ENCODE peak calls at places on chromosome 4, in five cellular contexts. N, C, X, K and G are unnamed samples. For H3K4me1, the result is how much of the 10 kb centered on the place peaks cover.

GRCh38 chr4:145216532-145216931 is 36.1 kb upstream of the OTUD4 start:
- DNase-seq in N (no peak), C (peak), X (no peak), K (no peak), G (no peak)

GRCh38 chr4:7073526-7074390 is 5.9 kb upstream of the GRPEL1 start:
- DNase-seq in N (no peak), C (peak), X (peak), K (no peak), G (no peak)

GRCh38 chr4:165384608-165385007 is 5.8 kb downstream of the CPE start:
- DNase-seq in N (no peak), C (peak), X (no peak), K (no peak), G (no peak)

GRCh38 chr4:118270492-118270891 is 82.3 kb downstream of the PRSS12 start:
- DNase-seq in N (no peak), C (peak), X (no peak), K (no peak), G (no peak)

GRCh38 chr4:16155503-16156169 is 70.6 kb downstream of the TAPT1 start:
- DNase-seq in N (no peak), C (peak), X (no peak), K (no peak), G (no peak)

GRCh38 chr4:165207431-165208321 is at the start of gene KLHL2:
- DNase-seq in N (peak), C (peak), X (no peak), K (peak), G (peak)

GRCh38 chr4:81675785-81676427 is 204.2 kb upstream of the RASGEF1B start:
- DNase-seq in N (no peak), C (no peak), X (no peak), K (no peak), G (no peak)

GRCh38 chr4:43242611-43243010 is 350.1 kb downstream of the GRXCR1 start:
- DNase-seq in N (no peak), C (no peak), X (no peak), K (no peak), G (no peak)

GRCh38 chr4:113468165-113469022 is 293.1 kb downstream of the CAMK2D start:
- DNase-seq in N (peak), C (peak), X (peak), K (peak), G (peak)

DNA sequence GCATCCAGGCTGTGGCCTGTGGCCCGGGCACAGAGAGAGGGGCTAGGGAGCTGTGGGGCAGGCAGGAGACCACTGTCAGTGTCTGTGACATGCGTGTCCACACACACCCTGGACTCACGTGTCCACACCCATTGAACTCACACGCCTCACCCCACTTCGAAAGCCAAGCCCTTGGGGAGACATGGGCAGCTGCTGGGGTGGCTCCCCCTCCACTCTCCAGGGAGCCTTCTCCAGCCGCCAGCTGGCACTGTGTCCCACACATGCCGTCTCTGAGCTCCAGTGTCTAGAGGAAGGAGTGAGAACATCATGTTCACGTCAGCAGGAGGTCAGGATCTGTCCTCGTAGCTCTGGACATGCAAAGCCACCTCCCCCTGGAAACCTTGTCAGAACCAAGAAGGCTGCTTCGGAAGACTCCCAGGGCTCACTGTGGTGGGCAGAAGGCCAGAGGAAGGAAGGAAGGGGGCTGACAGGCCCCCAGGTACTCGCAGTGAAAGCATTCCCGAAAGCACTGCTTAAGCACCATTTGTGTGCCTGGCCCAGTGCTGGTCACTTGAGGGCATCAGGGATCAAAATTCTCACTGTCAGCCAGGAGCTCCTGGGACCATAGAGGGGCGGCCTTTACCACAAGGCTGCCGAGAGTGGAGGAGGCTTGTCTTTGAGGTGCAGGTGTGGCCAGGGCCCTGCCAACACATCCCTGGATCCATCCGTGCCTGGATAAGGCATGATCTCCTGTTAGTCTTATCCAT is 61.4 kb downstream of the HTRA3 start:
- DNase-seq in N (peak), C (no peak), X (no peak), K (peak), G (no peak)
- TF ChIP-seq POLR2AphosphoS5 in N (peak), C (no peak), X (no peak), K (peak), G (peak)

GRCh38 chr4:41217373-41217772 is 3.0 kb upstream of the APBB2 start:
- DNase-seq in N (no peak), C (no peak), X (no peak), K (no peak), G (no peak)
- H3K4me1 ChIP-seq in N (under half), C (under half), X (under half), K (under half), G (under half)

GRCh38 chr4:11548529-11549176 is 120.0 kb upstream of the HS3ST1 start:
- DNase-seq in N (no peak), C (no peak), X (no peak), K (no peak), G (no peak)

GRCh38 chr4:11545651-11546050 is 117.0 kb upstream of the HS3ST1 start:
- DNase-seq in N (no peak), C (no peak), X (no peak), K (no peak), G (no peak)

GRCh38 chr4:11546391-11547160 is 117.9 kb upstream of the HS3ST1 start:
- DNase-seq in N (no peak), C (no peak), X (no peak), K (no peak), G (no peak)

GRCh38 chr4:11542952-11543351 is 114.3 kb upstream of the HS3ST1 start:
- DNase-seq in N (no peak), C (no peak), X (no peak), K (no peak), G (no peak)

DNA sequence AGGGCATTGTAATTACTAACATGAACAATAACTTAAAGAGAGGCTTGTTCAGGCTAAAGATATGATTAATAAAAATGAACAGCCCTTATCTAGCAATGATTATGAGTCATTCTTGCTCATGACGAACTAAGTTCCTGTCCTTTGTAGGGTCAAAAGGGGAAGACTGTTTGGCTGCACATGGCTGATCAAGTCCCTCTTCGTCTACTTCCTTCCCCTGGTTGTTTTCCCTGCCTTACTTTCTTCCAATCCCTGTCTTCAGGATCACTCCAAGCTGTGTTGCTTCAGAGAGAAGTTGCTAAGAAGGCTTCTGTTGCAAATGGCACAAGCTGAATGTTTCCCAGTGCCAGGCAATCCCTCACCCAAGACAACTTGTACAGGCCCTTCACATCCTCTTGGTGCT is 115.0 kb upstream of the HS3ST1 start:
- DNase-seq in N (no peak), C (no peak), X (no peak), K (no peak), G (no peak)
- TF ChIP-seq POLR2AphosphoS5 in N (no peak), C (no peak), X (no peak), K (peak), G (no peak)

GRCh38 chr4:152686452-152687013 is 6.7 kb upstream of the TMEM154 start:
- DNase-seq in N (no peak), C (no peak), X (no peak), K (no peak), G (no peak)
- H3K4me1 ChIP-seq in N (under half), C (under half), X (under half), K (under half), G (under half)

GRCh38 chr4:40238700-40239548 is 42.1 kb downstream of the RHOH start:
- DNase-seq in N (peak), C (no peak), X (no peak), K (no peak), G (no peak)

GRCh38 chr4:40234519-40235039 is 37.7 kb downstream of the RHOH start:
- DNase-seq in N (no peak), C (no peak), X (no peak), K (no peak), G (no peak)

GRCh38 chr4:40241026-40241425 is 44.2 kb downstream of the RHOH start:
- DNase-seq in N (no peak), C (no peak), X (no peak), K (no peak), G (no peak)

GRCh38 chr4:40240040-40240653 is 43.3 kb downstream of the RHOH start:
- DNase-seq in N (no peak), C (no peak), X (no peak), K (no peak), G (no peak)

GRCh38 chr4:40238008-40238699 is 41.3 kb downstream of the RHOH start:
- DNase-seq in N (no peak), C (no peak), X (no peak), K (no peak), G (no peak)
- TF ChIP-seq POLR2AphosphoS5 in N (no peak), C (no peak), X (no peak), K (no peak), G (no peak)

GRCh38 chr4:138218976-138219375 is 23.2 kb downstream of the SLC7A11 start:
- DNase-seq in N (no peak), C (no peak), X (no peak), K (no peak), G (no peak)
- H3K4me1 ChIP-seq in N (under half), C (under half), X (under half), K (under half), G (under half)